ENCODE peak calls at places on chromosomes 11 and 22, in eight cellular contexts. L is fibroblast of pulmonary artery; Y is CD8-positive, alpha-beta T cell; Q is kidney epithelial cell; S is uterus; I is IMR-90; U is astrocyte of the cerebellum; D is MG63. N is an unnamed sample.

GRCh38 chr22:47011131-47011854 is 248.8 kb downstream of the TBC1D22A start:
- DNase-seq in I (no peak), U (no peak), D (no peak), S (no peak), Y (no peak), Q (no peak), L (no peak), N (no peak)

GRCh38 chr11:79119491-79120284 is 321.1 kb downstream of the TENM4 start:
- DNase-seq in L (no peak), D (no peak), S (no peak), Y (no peak), U (no peak), I (no peak), Q (no peak), N (no peak)

GRCh38 chr11:36196476-36197099 is 92.6 kb downstream of the COMMD9 start:
- DNase-seq in S (peak), Y (no peak), U (no peak), L (peak), Q (no peak), D (no peak), I (peak), N (no peak)

GRCh38 chr11:10413268-10413667 is 41.8 kb upstream of the AMPD3 start:
- DNase-seq in L (no peak), D (no peak), Q (no peak), S (no peak), U (no peak), I (peak), Y (peak), N (no peak)

GRCh38 chr11:67275606-67276409 is 9.5 kb downstream of the GRK2 start:
- DNase-seq in Y (no peak), I (no peak), D (no peak), U (no peak), L (no peak), Q (no peak), S (peak), N (no peak)

GRCh38 chr11:126722006-126722736 is 278.4 kb downstream of the KIRREL3 start:
- DNase-seq in U (no peak), I (peak), Y (no peak), S (no peak), D (no peak), Q (no peak), L (no peak), N (no peak)

GRCh38 chr11:45021001-45021400 is 70.3 kb upstream of the TP53I11 start:
- DNase-seq in S (no peak), Q (no peak), L (no peak), D (no peak), Y (no peak), I (no peak), U (no peak), N (no peak)

GRCh38 chr11:2768471-2769408 is 68.9 kb upstream of the KCNQ1OT1 start:
- DNase-seq in I (peak), D (peak), Y (peak), L (peak), U (no peak), Q (peak), S (no peak), N (no peak)

GRCh38 chr11:70364745-70365535 is 33.4 kb upstream of the CTTN start:
- DNase-seq in D (no peak), L (no peak), U (no peak), I (no peak), Y (peak), Q (no peak), S (no peak), N (no peak)

GRCh38 chr11:95570845-95571244 is 218.7 kb downstream of the FAM76B start:
- DNase-seq in L (no peak), Q (no peak), D (no peak), I (no peak), U (no peak), S (no peak), Y (no peak), N (no peak)

GRCh38 chr11:12755510-12755909 is 81.3 kb downstream of the TEAD1 start:
- DNase-seq in S (no peak), Y (no peak), D (no peak), Q (no peak), I (peak), U (no peak), L (no peak), N (no peak)

GRCh38 chr22:30159561-30160353 is 79.5 kb downstream of the HORMAD2 start:
- DNase-seq in Y (no peak), L (peak), I (peak), Q (peak), D (peak), S (no peak), U (peak), N (no peak)

GRCh38 chr11:63906087-63906486 is 10.9 kb downstream of the RCOR2 start:
- DNase-seq in D (no peak), S (no peak), U (no peak), I (no peak), Y (no peak), L (no peak), Q (no peak), N (no peak)

GRCh38 chr22:27331526-27332281 is 469.9 kb downstream of the MN1 start:
- DNase-seq in U (no peak), Q (no peak), L (peak), S (no peak), I (peak), D (peak), Y (no peak), N (peak)

GRCh38 chr11:11641581-11641980 is 19.8 kb upstream of the GALNT18 start:
- DNase-seq in D (no peak), L (no peak), U (no peak), I (no peak), Q (no peak), S (no peak), Y (no peak), N (no peak)

GRCh38 chr11:68649851-68650555 is 34.3 kb upstream of the GAL start:
- DNase-seq in U (no peak), I (no peak), Y (no peak), D (no peak), L (no peak), S (no peak), Q (no peak), N (no peak)

GRCh38 chr11:12439615-12440014 is 62.2 kb downstream of the PARVA start:
- DNase-seq in U (no peak), D (no peak), I (no peak), S (no peak), L (no peak), Q (no peak), Y (no peak), N (no peak)

GRCh38 chr11:120212259-120212888 is 1.5 kb downstream of the OAF start:
- DNase-seq in U (no peak), L (no peak), I (peak), Y (no peak), D (peak), Q (no peak), S (no peak), N (no peak)

GRCh38 chr11:59534676-59535075 is 23.3 kb downstream of the OR4D9 start:
- DNase-seq in L (no peak), I (no peak), S (no peak), D (no peak), Q (no peak), Y (no peak), U (no peak), N (no peak)

GRCh38 chr11:70281114-70281729 is 10.7 kb downstream of the PPFIA1 start:
- DNase-seq in I (peak), U (peak), L (peak), Q (no peak), Y (no peak), D (no peak), S (peak), N (peak)

GRCh38 chr11:65906602-65907001 is 6.4 kb upstream of the FOSL1 start:
- DNase-seq in D (no peak), L (no peak), S (no peak), U (no peak), Y (no peak), Q (no peak), I (no peak), N (no peak)

GRCh38 chr22:50118557-50119168 is 28.9 kb downstream of the MOV10L1 start:
- DNase-seq in I (peak), L (peak), S (peak), U (peak), D (no peak), Y (no peak), Q (peak), N (no peak)

GRCh38 chr11:26247340-26247739 is 84.6 kb upstream of the ANO3 start:
- DNase-seq in Q (no peak), U (no peak), Y (no peak), D (no peak), S (no peak), L (peak), I (peak), N (no peak)

GRCh38 chr11:110113507-110113906 is 20.3 kb downstream of the ZC3H12C start:
- DNase-seq in D (no peak), S (no peak), U (no peak), I (no peak), Q (no peak), Y (no peak), L (no peak), N (no peak)

GRCh38 chr22:50294319-50294656 is 13.2 kb downstream of the PLXNB2 start:
- DNase-seq in I (no peak), L (no peak), D (no peak), Q (no peak), S (no peak), Y (no peak), U (no peak), N (no peak)

GRCh38 chr11:121254756-121255155 is 37.8 kb upstream of the SC5D start:
- DNase-seq in D (no peak), Q (no peak), U (no peak), Y (no peak), S (no peak), L (no peak), I (no peak), N (no peak)

GRCh38 chr11:115720537-115721308 is 216.5 kb upstream of the CADM1 start:
- DNase-seq in L (no peak), S (no peak), U (no peak), Q (no peak), Y (no peak), I (no peak), D (no peak), N (no peak)

GRCh38 chr11:96158126-96158525 is 184.9 kb downstream of the MAML2 start:
- DNase-seq in Y (no peak), L (no peak), Q (no peak), U (no peak), D (no peak), I (no peak), S (no peak), N (no peak)

GRCh38 chr22:41687901-41688364 is 734 bp downstream of the SNU13 start:
- DNase-seq in L (peak), Q (no peak), I (peak), S (no peak), U (no peak), Y (no peak), D (peak), N (peak)

GRCh38 chr22:30668306-30668655 is 606 bp upstream of the DUSP18 start:
- DNase-seq in Q (no peak), L (no peak), S (no peak), D (no peak), I (no peak), U (no peak), Y (no peak), N (no peak)

GRCh38 chr11:123143921-123144320 is 51.1 kb downstream of the CLMP start:
- DNase-seq in D (no peak), U (no peak), Q (no peak), Y (no peak), S (no peak), I (no peak), L (no peak), N (no peak)

GRCh38 chr11:66915046-66915832 is 42.9 kb downstream of the PC start:
- DNase-seq in Y (no peak), I (no peak), U (no peak), S (no peak), Q (no peak), D (no peak), L (no peak), N (no peak)

GRCh38 chr11:44726278-44727113 is at the start of gene TSPAN18:
- DNase-seq in L (no peak), I (no peak), Q (no peak), S (peak), U (no peak), D (no peak), Y (peak), N (no peak)

GRCh38 chr11:31824791-31825452 is 13.8 kb upstream of the PAX6 start:
- DNase-seq in S (no peak), U (no peak), I (no peak), Y (no peak), L (no peak), D (no peak), Q (no peak), N (no peak)
- H3K4me3 ChIP-seq in S (no peak), U (no peak), I (no peak), Y (no peak), L (no peak), D (no peak), Q (no peak), N (no peak)

GRCh38 chr22:19713650-19714319 is 518 bp upstream of the SEPTIN5 start:
- DNase-seq in D (peak), Y (no peak), Q (no peak), S (no peak), I (no peak), U (no peak), L (no peak), N (peak)

GRCh38 chr22:19716041-19716828 is 1.9 kb downstream of the SEPTIN5 start:
- DNase-seq in S (no peak), L (no peak), I (no peak), Y (no peak), D (no peak), U (no peak), Q (no peak), N (peak)

GRCh38 chr22:19716829-19717105 is 2.5 kb downstream of the SEPTIN5 start:
- DNase-seq in L (no peak), I (no peak), Q (no peak), S (no peak), Y (no peak), D (no peak), U (no peak), N (no peak)

GRCh38 chr22:19714320-19715252 is at the start of gene SEPTIN5:
- DNase-seq in Y (no peak), L (no peak), Q (no peak), I (no peak), U (no peak), D (no peak), S (no peak), N (peak)

DNA sequence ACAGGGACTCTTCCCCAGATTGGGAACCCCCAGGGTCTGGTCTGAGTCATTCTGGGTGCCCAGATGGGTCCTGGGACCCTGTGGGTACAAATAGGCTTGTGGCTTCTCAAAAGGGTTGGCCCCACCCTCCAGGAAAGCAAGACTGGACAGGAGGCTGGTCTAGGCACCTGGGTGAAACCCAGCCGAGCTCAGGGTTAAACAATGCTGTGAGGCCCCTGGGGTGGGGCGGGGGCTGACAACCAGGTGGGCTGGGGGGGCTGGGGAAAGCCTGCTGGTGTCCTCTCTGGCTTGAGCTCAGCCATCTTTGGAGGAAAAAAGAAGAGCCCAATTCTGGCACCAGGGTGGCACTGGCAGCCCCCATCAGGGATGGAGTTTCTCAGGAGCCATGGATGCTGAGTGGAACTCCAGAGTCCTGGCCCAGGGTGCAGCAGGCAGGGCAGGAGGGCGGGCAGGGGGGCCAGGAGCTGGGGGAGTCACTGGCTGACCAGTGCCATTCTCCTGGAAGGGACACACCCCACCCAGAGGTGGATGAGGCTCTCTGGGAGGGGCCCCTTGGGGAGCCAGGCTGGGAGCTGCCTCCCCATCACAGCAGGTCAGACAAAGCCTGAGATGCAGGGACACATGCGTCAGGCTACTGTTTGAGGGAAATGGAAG is 1.1 kb downstream of the SEPTIN5 start:
- DNase-seq in Q (no peak), U (no peak), Y (no peak), L (no peak), I (no peak), D (no peak), S (no peak), N (peak)
- H3K4me3 ChIP-seq in Q (no peak), U (peak), Y (no peak), L (peak), I (no peak), D (peak), S (peak), N (peak)

GRCh38 chr11:129374993-129375721 is 491 bp upstream of the BARX2 start:
- DNase-seq in Y (no peak), D (peak), S (no peak), Q (no peak), U (no peak), L (no peak), I (no peak), N (no peak)

GRCh38 chr11:129375731-129376657 is at the start of gene BARX2:
- DNase-seq in Y (no peak), I (peak), L (peak), U (peak), Q (peak), S (no peak), D (peak), N (no peak)

GRCh38 chr11:129372609-129373488 is 2.8 kb upstream of the BARX2 start:
- DNase-seq in I (no peak), Q (no peak), S (no peak), U (no peak), Y (no peak), L (no peak), D (no peak), N (peak)

GRCh38 chr11:129373489-129373953 is 2.1 kb upstream of the BARX2 start:
- DNase-seq in Q (no peak), I (no peak), S (no peak), L (no peak), U (no peak), Y (no peak), D (no peak), N (no peak)

DNA sequence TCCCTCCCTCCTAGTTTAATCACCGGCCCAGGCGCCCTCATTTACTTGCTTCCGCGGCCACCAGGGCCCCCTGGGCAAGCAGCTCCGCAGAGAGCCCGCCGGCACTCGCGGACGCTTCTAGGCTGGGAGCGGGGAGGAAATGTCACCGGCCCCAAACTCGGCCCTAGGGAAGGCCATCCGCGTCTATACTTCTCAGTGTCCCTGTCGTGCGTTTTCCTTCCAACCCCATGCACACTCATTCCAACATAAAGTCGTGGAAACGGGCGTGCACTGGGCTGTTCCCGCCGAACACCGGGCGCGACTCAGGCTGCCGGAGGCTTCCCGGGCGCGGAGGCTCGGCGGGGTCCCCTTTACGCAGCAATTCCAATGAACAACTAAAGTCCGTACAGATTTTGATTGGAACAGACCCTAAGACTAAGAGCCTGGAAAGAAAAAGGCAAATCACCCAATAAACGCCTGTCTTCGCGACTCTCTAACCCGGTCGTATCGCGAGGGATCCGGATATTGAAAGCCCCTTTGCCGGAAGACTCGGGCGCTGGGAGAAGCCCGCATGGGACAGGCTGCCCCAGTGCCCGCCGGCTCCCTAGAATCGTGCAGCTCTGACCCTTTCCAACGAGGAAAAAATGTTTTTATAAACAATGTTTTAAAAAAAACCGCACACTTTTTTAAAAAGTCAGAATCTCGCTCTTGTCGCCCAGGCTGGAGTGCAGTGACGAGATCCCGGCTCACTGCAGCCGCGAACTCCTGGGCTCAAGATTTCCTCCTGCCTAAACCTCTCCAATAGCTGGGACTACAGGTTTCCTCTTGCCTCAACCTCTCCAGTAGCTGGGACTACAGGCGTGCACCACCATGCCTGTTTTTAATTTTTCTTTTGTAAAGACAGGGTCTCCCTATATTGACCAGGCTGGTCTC is 1.3 kb upstream of the BARX2 start:
- DNase-seq in U (no peak), I (no peak), S (no peak), L (no peak), Q (no peak), D (no peak), Y (no peak), N (no peak)
- H3K4me3 ChIP-seq in U (peak), I (peak), S (no peak), L (peak), Q (peak), D (peak), Y (no peak), N (peak)

GRCh38 chr22:22913989-22914388 is 26.4 kb downstream of the IGLL5 start:
- DNase-seq in L (no peak), D (no peak), I (no peak), U (no peak), Y (no peak), S (no peak), Q (no peak), N (peak)
- H3K4me3 ChIP-seq in L (no peak), D (no peak), I (no peak), U (no peak), Y (no peak), S (no peak), Q (no peak), N (no peak)

GRCh38 chr22:45335854-45336492 is 26.2 kb downstream of the FAM118A start:
- DNase-seq in Y (no peak), I (no peak), U (no peak), L (no peak), Q (no peak), D (no peak), S (no peak), N (no peak)
- H3K4me3 ChIP-seq in Y (no peak), I (no peak), U (no peak), L (no peak), Q (no peak), D (no peak), S (no peak), N (no peak)